ENCODE peak calls at places on chromosomes 7 and 10, in eight cellular contexts. One of them, this sample, is unnamed.

GRCh38 chr10:92573091-92573797 is 649 bp downstream of the IDE start:
- DNase-seq in GM12865: peak; percentile 47
- DNase-seq in cardiac fibroblast: peak; percentile 61
- DNase-seq in GM10248: peak; percentile 21
- DNase-seq in lower lobe of right lung: no peak
- DNase-seq in GM20000: peak; percentile 40
- DNase-seq in breast epithelium: no peak
- DNase-seq in heart right ventricle: peak; percentile 5
- DNase-seq in this sample: peak; percentile 61

GRCh38 chr7:46133741-46134140 is 212.7 kb upstream of the IGFBP3 start:
- DNase-seq in GM12865: no peak
- DNase-seq in cardiac fibroblast: no peak
- DNase-seq in GM10248: no peak
- DNase-seq in lower lobe of right lung: no peak
- DNase-seq in GM20000: no peak
- DNase-seq in breast epithelium: no peak
- DNase-seq in heart right ventricle: no peak
- DNase-seq in this sample: no peak

GRCh38 chr7:24508301-24508700 is 65.0 kb upstream of the PALS2 start:
- DNase-seq in GM12865: no peak
- DNase-seq in cardiac fibroblast: no peak
- DNase-seq in GM10248: no peak
- DNase-seq in lower lobe of right lung: no peak
- DNase-seq in GM20000: no peak
- DNase-seq in breast epithelium: no peak
- DNase-seq in heart right ventricle: no peak
- DNase-seq in this sample: no peak

GRCh38 chr10:117720931-117721826 is 178.6 kb downstream of the EMX2 start:
- DNase-seq in GM12865: no peak
- DNase-seq in cardiac fibroblast: no peak
- DNase-seq in GM10248: no peak
- DNase-seq in lower lobe of right lung: no peak
- DNase-seq in GM20000: no peak
- DNase-seq in breast epithelium: no peak
- DNase-seq in heart right ventricle: no peak
- DNase-seq in this sample: no peak

GRCh38 chr10:126262971-126263370 is 125.3 kb downstream of the ADAM12 start:
- DNase-seq in GM12865: no peak
- DNase-seq in cardiac fibroblast: no peak
- DNase-seq in GM10248: no peak
- DNase-seq in lower lobe of right lung: no peak
- DNase-seq in GM20000: no peak
- DNase-seq in breast epithelium: no peak
- DNase-seq in heart right ventricle: no peak
- DNase-seq in this sample: no peak

GRCh38 chr10:30058570-30059132 is 735 bp downstream of the JCAD start:
- DNase-seq in GM12865: no peak
- DNase-seq in cardiac fibroblast: no peak
- DNase-seq in GM10248: no peak
- DNase-seq in lower lobe of right lung: no peak
- DNase-seq in GM20000: no peak
- DNase-seq in breast epithelium: no peak
- DNase-seq in heart right ventricle: no peak
- DNase-seq in this sample: no peak

GRCh38 chr7:64793106-64793755 is 997 bp upstream of the ZNF138 start:
- DNase-seq in GM12865: no peak
- DNase-seq in cardiac fibroblast: peak; percentile 1
- DNase-seq in GM10248: no peak
- DNase-seq in lower lobe of right lung: no peak
- DNase-seq in GM20000: no peak
- DNase-seq in breast epithelium: no peak
- DNase-seq in heart right ventricle: no peak
- DNase-seq in this sample: no peak

GRCh38 chr10:97362310-97363033 is 27.9 kb upstream of the FRAT2 start:
- DNase-seq in GM12865: no peak
- DNase-seq in cardiac fibroblast: no peak
- DNase-seq in GM10248: no peak
- DNase-seq in lower lobe of right lung: no peak
- DNase-seq in GM20000: no peak
- DNase-seq in breast epithelium: no peak
- DNase-seq in heart right ventricle: no peak
- DNase-seq in this sample: no peak

GRCh38 chr10:49139866-49140195 is 6.0 kb upstream of the FAM170B start:
- DNase-seq in GM12865: no peak
- DNase-seq in cardiac fibroblast: peak; percentile 94
- DNase-seq in GM10248: no peak
- DNase-seq in lower lobe of right lung: no peak
- DNase-seq in GM20000: no peak
- DNase-seq in breast epithelium: no peak
- DNase-seq in heart right ventricle: peak; percentile 0
- DNase-seq in this sample: no peak

GRCh38 chr10:49139000-49139865 is 5.4 kb upstream of the FAM170B start:
- DNase-seq in GM12865: no peak
- DNase-seq in cardiac fibroblast: peak; percentile 66
- DNase-seq in GM10248: peak; percentile 43
- DNase-seq in lower lobe of right lung: no peak
- DNase-seq in GM20000: no peak
- DNase-seq in breast epithelium: no peak
- DNase-seq in heart right ventricle: peak; percentile 13
- DNase-seq in this sample: no peak

GRCh38 chr10:49140306-49141175 is 6.7 kb upstream of the FAM170B start:
- DNase-seq in GM12865: no peak
- DNase-seq in cardiac fibroblast: no peak
- DNase-seq in GM10248: no peak
- DNase-seq in lower lobe of right lung: no peak
- DNase-seq in GM20000: no peak
- DNase-seq in breast epithelium: no peak
- DNase-seq in heart right ventricle: peak; percentile 2
- DNase-seq in this sample: no peak

GRCh38 chr10:49136525-49136924 is 2.7 kb upstream of the FAM170B start:
- DNase-seq in GM12865: no peak
- DNase-seq in cardiac fibroblast: no peak
- DNase-seq in GM10248: no peak
- DNase-seq in lower lobe of right lung: no peak
- DNase-seq in GM20000: no peak
- DNase-seq in breast epithelium: no peak
- DNase-seq in heart right ventricle: no peak
- DNase-seq in this sample: no peak

DNA sequence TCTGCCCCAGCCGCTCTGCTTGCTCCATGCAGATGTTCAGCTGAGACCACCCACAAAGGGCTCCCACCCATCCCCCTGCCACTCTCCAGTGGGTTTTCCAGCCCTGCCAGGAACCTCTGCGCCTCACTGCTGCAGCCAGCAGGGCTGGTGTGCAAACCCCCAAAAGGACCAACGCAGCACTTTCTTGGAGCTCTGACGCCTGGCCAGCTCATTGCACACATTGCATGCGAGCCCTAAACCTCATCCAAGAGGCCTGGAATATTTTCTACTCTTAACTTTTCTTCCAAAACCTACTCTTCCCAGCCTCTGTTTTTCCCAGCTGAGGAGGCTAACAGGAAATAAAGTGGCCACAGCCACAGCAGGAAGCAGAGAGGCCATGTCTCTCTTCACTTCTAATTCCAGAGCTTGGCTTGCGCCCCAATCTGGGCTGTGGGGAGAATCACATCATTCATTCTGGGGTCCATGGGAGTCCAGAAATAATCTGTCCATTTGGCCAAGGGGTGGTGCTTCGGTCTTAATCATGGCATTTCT is 4.6 kb upstream of the FAM170B start:
- DNase-seq in GM12865: no peak
- DNase-seq in cardiac fibroblast: peak; percentile 30
- DNase-seq in GM10248: no peak
- DNase-seq in lower lobe of right lung: no peak
- DNase-seq in GM20000: no peak
- DNase-seq in breast epithelium: no peak
- DNase-seq in heart right ventricle: peak; percentile 36
- DNase-seq in this sample: no peak
- TF ChIP-seq CTCF in GM12865: no peak
- TF ChIP-seq CTCF in cardiac fibroblast: no peak
- TF ChIP-seq CTCF in GM10248: no peak
- TF ChIP-seq CTCF in lower lobe of right lung: no peak
- TF ChIP-seq CTCF in GM20000: no peak
- TF ChIP-seq CTCF in breast epithelium: no peak
- TF ChIP-seq CTCF in heart right ventricle: no peak
- TF ChIP-seq CTCF in this sample: no peak

GRCh38 chr7:92613720-92614119 is 23.5 kb upstream of the FAM133B start:
- DNase-seq in GM12865: no peak
- DNase-seq in cardiac fibroblast: no peak
- DNase-seq in GM10248: no peak
- DNase-seq in lower lobe of right lung: no peak
- DNase-seq in GM20000: no peak
- DNase-seq in breast epithelium: no peak
- DNase-seq in heart right ventricle: no peak
- DNase-seq in this sample: no peak

GRCh38 chr7:92614586-92615237 is 24.5 kb upstream of the FAM133B start:
- DNase-seq in GM12865: no peak
- DNase-seq in cardiac fibroblast: peak; percentile 50
- DNase-seq in GM10248: no peak
- DNase-seq in lower lobe of right lung: no peak
- DNase-seq in GM20000: no peak
- DNase-seq in breast epithelium: no peak
- DNase-seq in heart right ventricle: peak; percentile 28
- DNase-seq in this sample: no peak

GRCh38 chr7:92612501-92612900 is 22.3 kb upstream of the FAM133B start:
- DNase-seq in GM12865: no peak
- DNase-seq in cardiac fibroblast: no peak
- DNase-seq in GM10248: no peak
- DNase-seq in lower lobe of right lung: no peak
- DNase-seq in GM20000: no peak
- DNase-seq in breast epithelium: no peak
- DNase-seq in heart right ventricle: no peak
- DNase-seq in this sample: no peak

GRCh38 chr7:92613214-92613613 is 23.0 kb upstream of the FAM133B start:
- DNase-seq in GM12865: no peak
- DNase-seq in cardiac fibroblast: no peak
- DNase-seq in GM10248: no peak
- DNase-seq in lower lobe of right lung: no peak
- DNase-seq in GM20000: no peak
- DNase-seq in breast epithelium: no peak
- DNase-seq in heart right ventricle: no peak
- DNase-seq in this sample: no peak

DNA sequence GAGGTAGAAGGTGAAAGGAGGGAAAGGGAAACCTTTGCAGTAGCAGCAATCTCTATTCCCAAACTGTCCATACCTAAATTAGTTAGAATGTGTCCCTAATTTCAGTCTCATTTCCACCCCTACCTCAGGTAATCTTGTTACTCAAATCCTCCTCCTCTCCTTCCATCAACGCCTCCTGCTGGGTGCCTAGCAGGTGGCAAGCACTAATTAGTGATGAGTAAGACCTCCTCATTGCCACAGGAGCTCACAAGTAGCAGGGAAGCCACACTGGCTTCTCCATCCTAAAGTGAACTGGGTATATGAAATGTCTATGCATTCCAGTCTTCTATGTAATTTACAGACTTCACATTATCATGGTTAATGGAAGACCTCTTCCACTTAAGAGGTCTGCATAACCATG is 25.7 kb upstream of the FAM133B start:
- DNase-seq in GM12865: no peak
- DNase-seq in cardiac fibroblast: no peak
- DNase-seq in GM10248: no peak
- DNase-seq in lower lobe of right lung: no peak
- DNase-seq in GM20000: no peak
- DNase-seq in breast epithelium: no peak
- DNase-seq in heart right ventricle: no peak
- DNase-seq in this sample: no peak
- TF ChIP-seq CTCF in GM12865: no peak
- TF ChIP-seq CTCF in cardiac fibroblast: no peak
- TF ChIP-seq CTCF in GM10248: no peak
- TF ChIP-seq CTCF in lower lobe of right lung: no peak
- TF ChIP-seq CTCF in GM20000: no peak
- TF ChIP-seq CTCF in breast epithelium: no peak
- TF ChIP-seq CTCF in heart right ventricle: no peak
- TF ChIP-seq CTCF in this sample: no peak

GRCh38 chr7:5424689-5425506 is 1.3 kb upstream of the TNRC18 start:
- DNase-seq in GM12865: no peak
- DNase-seq in cardiac fibroblast: peak; percentile 66
- DNase-seq in GM10248: no peak
- DNase-seq in lower lobe of right lung: peak; percentile 72
- DNase-seq in GM20000: peak; percentile 44
- DNase-seq in breast epithelium: no peak
- DNase-seq in heart right ventricle: peak; percentile 80
- DNase-seq in this sample: no peak

GRCh38 chr7:5422324-5423271 is 1.0 kb downstream of the TNRC18 start:
- DNase-seq in GM12865: no peak
- DNase-seq in cardiac fibroblast: peak; percentile 39
- DNase-seq in GM10248: no peak
- DNase-seq in lower lobe of right lung: peak; percentile 63
- DNase-seq in GM20000: peak; percentile 58
- DNase-seq in breast epithelium: no peak
- DNase-seq in heart right ventricle: no peak
- DNase-seq in this sample: no peak

GRCh38 chr7:5423844-5424688 is 432 bp upstream of the TNRC18 start:
- DNase-seq in GM12865: peak; percentile 43
- DNase-seq in cardiac fibroblast: peak; percentile 100
- DNase-seq in GM10248: peak; percentile 78
- DNase-seq in lower lobe of right lung: peak; percentile 95
- DNase-seq in GM20000: peak; percentile 91
- DNase-seq in breast epithelium: peak; percentile 95
- DNase-seq in heart right ventricle: peak; percentile 98
- DNase-seq in this sample: peak; percentile 53

GRCh38 chr7:5421626-5422323 is 1.9 kb downstream of the TNRC18 start:
- DNase-seq in GM12865: no peak
- DNase-seq in cardiac fibroblast: peak; percentile 76
- DNase-seq in GM10248: no peak
- DNase-seq in lower lobe of right lung: peak; percentile 74
- DNase-seq in GM20000: peak; percentile 59
- DNase-seq in breast epithelium: no peak
- DNase-seq in heart right ventricle: peak; percentile 69
- DNase-seq in this sample: no peak

DNA sequence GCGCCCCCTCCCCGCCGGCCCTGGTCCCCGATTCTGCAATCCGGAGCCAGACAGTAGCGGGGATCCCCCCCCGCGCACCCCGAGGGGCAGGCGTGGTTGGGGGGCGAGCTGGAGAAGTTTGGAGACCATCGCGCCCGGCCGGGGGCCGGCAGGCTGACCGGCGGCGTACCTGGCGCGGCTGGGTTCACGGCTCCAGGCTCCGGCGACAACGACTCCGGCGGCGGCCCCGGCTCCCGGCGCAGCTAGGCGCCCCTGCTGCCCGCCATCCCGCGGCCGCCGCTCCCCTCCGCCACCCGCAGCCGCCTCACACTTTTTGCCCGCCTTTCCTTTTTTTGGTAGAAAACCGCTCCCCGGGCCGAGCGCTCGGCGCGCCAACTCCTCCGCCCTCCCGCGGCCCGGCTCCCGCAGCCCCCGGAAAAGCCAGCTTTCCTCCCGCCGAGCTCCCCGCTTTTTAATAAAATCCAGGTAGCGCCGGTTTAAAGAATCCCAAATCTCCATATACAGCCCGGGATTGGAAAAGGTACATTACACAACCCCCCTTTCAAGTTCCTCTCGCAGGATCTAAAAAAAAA is at the start of gene TNRC18:
- DNase-seq in GM12865: no peak
- DNase-seq in cardiac fibroblast: no peak
- DNase-seq in GM10248: no peak
- DNase-seq in lower lobe of right lung: peak; percentile 62
- DNase-seq in GM20000: peak; percentile 68
- DNase-seq in breast epithelium: no peak
- DNase-seq in heart right ventricle: no peak
- DNase-seq in this sample: peak; percentile 31
- TF ChIP-seq CTCF in GM12865: no peak
- TF ChIP-seq CTCF in cardiac fibroblast: no peak
- TF ChIP-seq CTCF in GM10248: no peak
- TF ChIP-seq CTCF in lower lobe of right lung: no peak
- TF ChIP-seq CTCF in GM20000: no peak
- TF ChIP-seq CTCF in breast epithelium: no peak
- TF ChIP-seq CTCF in heart right ventricle: no peak
- TF ChIP-seq CTCF in this sample: no peak

GRCh38 chr10:101353692-101354583 is at the start of gene BTRC:
- DNase-seq in GM12865: peak; percentile 99
- DNase-seq in cardiac fibroblast: peak; percentile 100
- DNase-seq in GM10248: peak; percentile 94
- DNase-seq in lower lobe of right lung: peak; percentile 97
- DNase-seq in GM20000: peak; percentile 95
- DNase-seq in breast epithelium: peak; percentile 91
- DNase-seq in heart right ventricle: peak; percentile 98
- DNase-seq in this sample: peak; percentile 97
- TF ChIP-seq CTCF in GM12865: no peak
- TF ChIP-seq CTCF in cardiac fibroblast: no peak
- TF ChIP-seq CTCF in GM10248: no peak
- TF ChIP-seq CTCF in lower lobe of right lung: no peak
- TF ChIP-seq CTCF in GM20000: no peak
- TF ChIP-seq CTCF in breast epithelium: no peak
- TF ChIP-seq CTCF in heart right ventricle: no peak
- TF ChIP-seq CTCF in this sample: no peak